ENCODE peak calls at places on chromosomes 5 and 9, in nine cellular contexts. T, W, Q, N, Z, B, I, S and O are unnamed samples.

GRCh38 chr5:146254223-146254622 is 50.8 kb downstream of the RBM27 start:
- DNase-seq in T (no peak), W (no peak), Q (no peak), N (no peak), Z (no peak), B (no peak), I (no peak), S (no peak), O (no peak)

GRCh38 chr5:15500326-15500958 is 462 bp downstream of the FBXL7 start:
- DNase-seq in T (no peak), W (no peak), Q (no peak), N (peak; percentile 40), Z (no peak), B (peak; percentile 19), I (no peak), S (peak; percentile 25), O (peak; percentile 35)

GRCh38 chr9:90600029-90600428 is 42.6 kb downstream of the DIRAS2 start:
- DNase-seq in T (no peak), W (no peak), Q (no peak), N (no peak), Z (no peak), B (no peak), I (no peak), S (no peak), O (no peak)

GRCh38 chr9:71863652-71864051 is 47.3 kb downstream of the ABHD17B start:
- DNase-seq in T (no peak), W (no peak), Q (no peak), N (no peak), Z (no peak), B (no peak), I (no peak), S (peak; percentile 67), O (no peak)

GRCh38 chr9:85740821-85741111 is 988 bp downstream of the AGTPBP1 start:
- DNase-seq in T (no peak), W (no peak), Q (no peak), N (no peak), Z (no peak), B (no peak), I (no peak), S (peak; percentile 7), O (no peak)

GRCh38 chr5:77218263-77218662 is 7.8 kb downstream of the PDE8B start:
- DNase-seq in T (peak; percentile 3), W (no peak), Q (no peak), N (peak; percentile 20), Z (no peak), B (no peak), I (no peak), S (no peak), O (no peak)

GRCh38 chr9:504921-505821 is 290.5 kb downstream of the DOCK8 start:
- DNase-seq in T (peak; percentile 32), W (peak; percentile 17), Q (peak; percentile 7), N (peak; percentile 55), Z (no peak), B (peak; percentile 14), I (no peak), S (no peak), O (no peak)

GRCh38 chr5:90983148-90983547 is 400.0 kb downstream of the ARRDC3 start:
- DNase-seq in T (no peak), W (no peak), Q (no peak), N (peak; percentile 34), Z (no peak), B (no peak), I (no peak), S (peak; percentile 84), O (no peak)

GRCh38 chr9:38343552-38343951 is 49.0 kb upstream of the ALDH1B1 start:
- DNase-seq in T (no peak), W (no peak), Q (no peak), N (no peak), Z (no peak), B (no peak), I (no peak), S (no peak), O (no peak)

GRCh38 chr5:34012791-34013190 is 4.9 kb upstream of the AMACR start:
- DNase-seq in T (no peak), W (no peak), Q (no peak), N (no peak), Z (no peak), B (no peak), I (no peak), S (peak; percentile 34), O (no peak)

GRCh38 chr9:92141144-92142129 is 26.2 kb upstream of the SPTLC1 start:
- DNase-seq in T (no peak), W (no peak), Q (no peak), N (peak; percentile 80), Z (no peak), B (no peak), I (no peak), S (no peak), O (no peak)

GRCh38 chr9:76512826-76513225 is 53.8 kb downstream of the GCNT1 start:
- DNase-seq in T (no peak), W (no peak), Q (no peak), N (no peak), Z (no peak), B (no peak), I (no peak), S (peak; percentile 71), O (no peak)

GRCh38 chr5:175902013-175902412 is 30.6 kb downstream of the CPLX2 start:
- DNase-seq in T (no peak), W (no peak), Q (no peak), N (no peak), Z (no peak), B (no peak), I (no peak), S (no peak), O (no peak)

GRCh38 chr5:66222455-66222854 is 78.4 kb downstream of the SREK1 start:
- DNase-seq in T (no peak), W (no peak), Q (no peak), N (no peak), Z (no peak), B (no peak), I (no peak), S (no peak), O (no peak)

GRCh38 chr9:112870556-112870955 is 20.1 kb downstream of the SLC46A2 start:
- DNase-seq in T (no peak), W (no peak), Q (no peak), N (no peak), Z (no peak), B (no peak), I (no peak), S (no peak), O (no peak)
- H3K27ac ChIP-seq in T (no peak overlapping the region), W (no peak overlapping the region), Q (no peak overlapping the region), N (no peak overlapping the region), Z (no peak overlapping the region), B (no peak overlapping the region), I (no peak overlapping the region), S (no peak overlapping the region), O (no peak overlapping the region)

DNA sequence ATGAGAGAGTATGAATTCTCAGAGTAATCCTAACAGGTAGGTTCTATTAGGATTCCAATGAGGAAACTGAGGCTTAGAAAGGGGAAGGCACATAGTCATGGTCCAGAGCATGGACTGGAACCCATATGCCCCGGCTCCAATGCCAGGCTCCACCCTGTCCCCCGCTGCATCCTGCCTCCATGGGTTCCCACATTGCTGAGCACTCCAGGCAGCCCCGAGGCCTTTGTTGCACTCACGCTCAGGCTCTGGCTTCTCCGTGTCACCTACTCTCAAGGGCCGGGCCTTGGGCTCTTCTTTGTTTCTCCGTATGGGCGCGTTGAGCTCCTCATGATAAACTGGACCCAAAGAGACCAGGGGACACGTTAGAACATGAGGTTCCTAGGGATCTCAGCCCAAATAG is 5.0 kb upstream of the TOR1A start:
- DNase-seq in T (no peak), W (no peak), Q (no peak), N (no peak), Z (no peak), B (no peak), I (no peak), S (no peak), O (no peak)
- H3K27ac ChIP-seq in T (no peak overlapping the region), W (no peak overlapping the region), Q (no peak overlapping the region), N (no peak overlapping the region), Z (no peak overlapping the region), B (no peak overlapping the region), I (no peak overlapping the region), S (no peak overlapping the region), O (no peak overlapping the region)

GRCh38 chr5:84118551-84118950 is 266.1 kb downstream of the EDIL3 start:
- DNase-seq in T (no peak), W (no peak), Q (no peak), N (no peak), Z (no peak), B (no peak), I (peak; percentile 91), S (no peak), O (no peak)
- H3K27ac ChIP-seq in T (no peak overlapping the region), W (no peak overlapping the region), Q (no peak overlapping the region), N (no peak overlapping the region), Z (no peak overlapping the region), B (no peak overlapping the region), I (peak overlapping the region; percentile 44), S (no peak overlapping the region), O (no peak overlapping the region)

DNA sequence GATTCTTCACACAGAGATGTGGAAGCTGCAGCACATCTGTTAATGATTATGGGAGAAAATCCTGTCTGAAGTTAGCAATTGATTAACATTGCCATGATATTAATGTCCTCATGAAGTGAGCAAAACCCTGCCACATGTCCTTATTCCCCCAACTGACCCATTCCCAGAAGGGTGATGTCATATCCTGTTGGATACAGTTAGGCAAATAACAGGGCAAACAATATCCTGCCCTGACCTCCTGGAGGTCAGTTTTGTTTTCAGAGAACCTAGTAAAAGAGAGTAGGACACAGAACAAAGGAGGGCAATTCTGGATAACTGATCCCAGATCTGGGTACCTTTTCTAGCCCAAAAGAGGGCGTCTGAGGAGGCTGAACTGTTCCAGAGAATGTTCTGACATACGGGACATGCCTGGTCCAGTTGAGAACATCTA is 11.0 kb downstream of the ABLIM3 start:
- DNase-seq in T (no peak), W (no peak), Q (no peak), N (peak; percentile 44), Z (no peak), B (no peak), I (no peak), S (peak; percentile 62), O (no peak)
- H3K27ac ChIP-seq in T (no peak overlapping the region), W (no peak overlapping the region), Q (no peak overlapping the region), N (peak overlapping the region; percentile 59), Z (peak overlapping the region; percentile 8), B (no peak overlapping the region), I (no peak overlapping the region), S (peak overlapping the region; percentile 63), O (no peak overlapping the region)

GRCh38 chr5:2378108-2378507 is 373.4 kb downstream of the IRX2 start:
- DNase-seq in T (no peak), W (no peak), Q (no peak), N (no peak), Z (no peak), B (no peak), I (no peak), S (no peak), O (no peak)
- H3K27ac ChIP-seq in T (no peak overlapping the region), W (no peak overlapping the region), Q (no peak overlapping the region), N (no peak overlapping the region), Z (no peak overlapping the region), B (no peak overlapping the region), I (no peak overlapping the region), S (no peak overlapping the region), O (no peak overlapping the region)

GRCh38 chr5:112684737-112685136 is 52.9 kb upstream of the APC start:
- DNase-seq in T (peak; percentile 29), W (no peak), Q (no peak), N (no peak), Z (no peak), B (no peak), I (no peak), S (peak; percentile 74), O (peak; percentile 69)
- H3K27ac ChIP-seq in T (no peak overlapping the region), W (no peak overlapping the region), Q (no peak overlapping the region), N (no peak overlapping the region), Z (no peak overlapping the region), B (no peak overlapping the region), I (no peak overlapping the region), S (no peak overlapping the region), O (peak overlapping the region; percentile 55)